ENCODE peak calls at places on chromosome 10, in six cellular contexts. N, C, E, M, A and X are unnamed samples.

GRCh38 chr10:21065621-21066248 is 168.6 kb upstream of the NEBL start:
- DNase-seq in N (no peak), C (no peak), E (no peak), M (no peak), A (no peak), X (no peak)

GRCh38 chr10:30751678-30752331 is 122.3 kb upstream of the LYZL2 start:
- DNase-seq in N (peak), C (peak), E (peak), M (peak), A (no peak), X (peak)

GRCh38 chr10:32923849-32924248 is 34.2 kb downstream of the ITGB1 start:
- DNase-seq in N (no peak), C (no peak), E (no peak), M (no peak), A (no peak), X (no peak)

GRCh38 chr10:117186832-117187615 is 10.3 kb upstream of the KCNK18 start:
- DNase-seq in N (peak), C (no peak), E (no peak), M (peak), A (no peak), X (no peak)

GRCh38 chr10:113899952-113900598 is 45.6 kb downstream of the NHLRC2 start:
- DNase-seq in N (no peak), C (no peak), E (no peak), M (no peak), A (no peak), X (no peak)

GRCh38 chr10:103736763-103737162 is 118.6 kb downstream of the SH3PXD2A start:
- DNase-seq in N (peak), C (no peak), E (no peak), M (peak), A (peak), X (no peak)

GRCh38 chr10:47260505-47261111 is 39.4 kb upstream of the GDF10 start:
- DNase-seq in N (no peak), C (no peak), E (no peak), M (no peak), A (no peak), X (no peak)

GRCh38 chr10:132737390-132738048 is 48.4 kb downstream of the NKX6-2 start:
- DNase-seq in N (no peak), C (no peak), E (peak), M (no peak), A (no peak), X (no peak)

GRCh38 chr10:95841711-95842498 is 65.9 kb upstream of the CC2D2B start:
- DNase-seq in N (peak), C (peak), E (peak), M (peak), A (peak), X (peak)

GRCh38 chr10:76881477-76882220 is 756.0 kb downstream of the KCNMA1 start:
- DNase-seq in N (peak), C (no peak), E (no peak), M (no peak), A (no peak), X (no peak)

GRCh38 chr10:25666276-25666675 is 267.8 kb upstream of the MYO3A start:
- DNase-seq in N (no peak), C (no peak), E (no peak), M (no peak), A (no peak), X (no peak)

GRCh38 chr10:10824611-10825148 is 193.0 kb upstream of the CELF2 start:
- DNase-seq in N (peak), C (no peak), E (peak), M (no peak), A (no peak), X (no peak)

GRCh38 chr10:71763352-71764127 is 9.8 kb downstream of the VSIR start:
- DNase-seq in N (no peak), C (no peak), E (no peak), M (no peak), A (no peak), X (no peak)

GRCh38 chr10:100509241-100509640 is 10.4 kb downstream of the SEC31B start:
- DNase-seq in N (no peak), C (peak), E (no peak), M (no peak), A (no peak), X (no peak)

GRCh38 chr10:70761031-70761601 is 24.1 kb downstream of the TBATA start:
- DNase-seq in N (peak), C (no peak), E (no peak), M (no peak), A (no peak), X (no peak)

GRCh38 chr10:119652361-119652760 is 1.2 kb downstream of the BAG3 start:
- DNase-seq in N (peak), C (no peak), E (no peak), M (peak), A (peak), X (peak)

GRCh38 chr10:16987129-16987670 is 142.4 kb downstream of the CUBN start:
- DNase-seq in N (peak), C (no peak), E (no peak), M (no peak), A (no peak), X (no peak)

GRCh38 chr10:188546-188945 is 53.3 kb downstream of the ZMYND11 start:
- DNase-seq in N (peak), C (no peak), E (no peak), M (no peak), A (no peak), X (no peak)

GRCh38 chr10:100347568-100348195 is 649 bp downstream of the SCD start:
- DNase-seq in N (no peak), C (no peak), E (no peak), M (no peak), A (no peak), X (no peak)

GRCh38 chr10:74745449-74745848 is 81.0 kb upstream of the KAT6B start:
- DNase-seq in N (no peak), C (no peak), E (no peak), M (no peak), A (no peak), X (no peak)

GRCh38 chr10:78514459-78514858 is 480.8 kb downstream of the RPS24 start:
- DNase-seq in N (no peak), C (no peak), E (no peak), M (no peak), A (no peak), X (no peak)

GRCh38 chr10:53013201-53013808 is 240.7 kb upstream of the MBL2 start:
- DNase-seq in N (no peak), C (no peak), E (no peak), M (no peak), A (no peak), X (no peak)

GRCh38 chr10:22250897-22251605 is 33.2 kb upstream of the EBLN1 start:
- DNase-seq in N (no peak), C (no peak), E (no peak), M (no peak), A (peak), X (no peak)

GRCh38 chr10:51000976-51001375 is 73.3 kb upstream of the PRKG1 start:
- DNase-seq in N (peak), C (no peak), E (no peak), M (no peak), A (no peak), X (no peak)

GRCh38 chr10:51564896-51565505 is 134.4 kb downstream of the CSTF2T start:
- DNase-seq in N (no peak), C (no peak), E (no peak), M (no peak), A (no peak), X (no peak)

GRCh38 chr10:93554760-93555432 is 11.6 kb upstream of the FFAR4 start:
- DNase-seq in N (peak), C (peak), E (peak), M (peak), A (peak), X (peak)